ENCODE peak calls at places on chromosome 1, in eight cellular contexts. One of them, this sample, is unnamed.

GRCh38 chr1:44146536-44147361 is 5.3 kb upstream of the KLF18 start:
- DNase-seq in EL: no peak
- DNase-seq in osteocyte: peak; percentile 69
- DNase-seq in AG08396: no peak
- DNase-seq in T-cell: no peak
- DNase-seq in SW480: no peak
- DNase-seq in transverse colon: no peak
- DNase-seq in fibroblast of mammary gland: no peak
- DNase-seq in this sample: no peak

GRCh38 chr1:36384542-36385409 is 948 bp downstream of the STK40 start:
- DNase-seq in T-cell: no peak
- DNase-seq in transverse colon: peak; percentile 84
- DNase-seq in SW480: peak; percentile 85
- DNase-seq in fibroblast of mammary gland: peak; percentile 16
- DNase-seq in osteocyte: no peak
- DNase-seq in EL: peak; percentile 35
- DNase-seq in AG08396: no peak
- DNase-seq in this sample: peak; percentile 78

GRCh38 chr1:243378666-243379065 is 122.8 kb downstream of the SDCCAG8 start:
- DNase-seq in SW480: no peak
- DNase-seq in transverse colon: no peak
- DNase-seq in AG08396: no peak
- DNase-seq in osteocyte: no peak
- DNase-seq in fibroblast of mammary gland: no peak
- DNase-seq in T-cell: no peak
- DNase-seq in EL: no peak
- DNase-seq in this sample: no peak

GRCh38 chr1:27659497-27660299 is 12.3 kb downstream of the IFI6 start:
- DNase-seq in AG08396: peak; percentile 92
- DNase-seq in fibroblast of mammary gland: peak; percentile 76
- DNase-seq in EL: peak; percentile 86
- DNase-seq in osteocyte: peak; percentile 93
- DNase-seq in transverse colon: peak; percentile 96
- DNase-seq in SW480: peak; percentile 81
- DNase-seq in T-cell: peak; percentile 76
- DNase-seq in this sample: peak; percentile 84

GRCh38 chr1:155911156-155912055 is at the start of gene RIT1:
- DNase-seq in transverse colon: peak; percentile 93
- DNase-seq in osteocyte: peak; percentile 93
- DNase-seq in fibroblast of mammary gland: peak; percentile 72
- DNase-seq in SW480: peak; percentile 78
- DNase-seq in EL: peak; percentile 83
- DNase-seq in T-cell: peak; percentile 79
- DNase-seq in AG08396: peak; percentile 88
- DNase-seq in this sample: peak; percentile 62

GRCh38 chr1:209411491-209411929 is 172.0 kb upstream of the CAMK1G start:
- DNase-seq in osteocyte: no peak
- DNase-seq in AG08396: peak; percentile 32
- DNase-seq in EL: peak; percentile 54
- DNase-seq in fibroblast of mammary gland: peak; percentile 49
- DNase-seq in SW480: no peak
- DNase-seq in transverse colon: no peak
- DNase-seq in T-cell: no peak
- DNase-seq in this sample: peak; percentile 51

GRCh38 chr1:14108356-14109275 is 408.6 kb downstream of the PRDM2 start:
- DNase-seq in T-cell: no peak
- DNase-seq in AG08396: no peak
- DNase-seq in transverse colon: no peak
- DNase-seq in SW480: no peak
- DNase-seq in fibroblast of mammary gland: no peak
- DNase-seq in EL: no peak
- DNase-seq in osteocyte: no peak
- DNase-seq in this sample: no peak

GRCh38 chr1:54774820-54775498 is 10.6 kb upstream of the PARS2 start:
- DNase-seq in T-cell: no peak
- DNase-seq in SW480: no peak
- DNase-seq in fibroblast of mammary gland: peak; percentile 37
- DNase-seq in transverse colon: no peak
- DNase-seq in osteocyte: no peak
- DNase-seq in EL: peak; percentile 50
- DNase-seq in AG08396: peak; percentile 51
- DNase-seq in this sample: no peak